ENCODE peak calls at places on chromosomes 3 and 15, in four cellular contexts. One of them, this sample, is unnamed.

GRCh38 chr15:62250978-62251377 is 85.9 kb upstream of the C2CD4B start:
- DNase-seq in AG04450: no peak
- DNase-seq in mesendoderm: no peak
- DNase-seq in left ventricle myocardium inferior: no peak
- DNase-seq in this sample: no peak

GRCh38 chr15:67700023-67700422 is 125.3 kb upstream of the SKOR1 start:
- DNase-seq in AG04450: no peak
- DNase-seq in mesendoderm: no peak
- DNase-seq in left ventricle myocardium inferior: no peak
- DNase-seq in this sample: no peak

GRCh38 chr15:82611348-82611747 is 35.8 kb downstream of the CPEB1 start:
- DNase-seq in AG04450: no peak
- DNase-seq in mesendoderm: no peak
- DNase-seq in left ventricle myocardium inferior: no peak
- DNase-seq in this sample: no peak

GRCh38 chr15:80982839-80983238 is 6.8 kb downstream of the MESD start:
- DNase-seq in AG04450: no peak
- DNase-seq in mesendoderm: no peak
- DNase-seq in left ventricle myocardium inferior: no peak
- DNase-seq in this sample: no peak

GRCh38 chr15:40244961-40245523 is 6.2 kb downstream of the PAK6 start:
- DNase-seq in AG04450: no peak
- DNase-seq in mesendoderm: peak
- DNase-seq in left ventricle myocardium inferior: no peak
- DNase-seq in this sample: no peak

GRCh38 chr15:78301813-78302212 is 2.4 kb upstream of the SKIC8 start:
- DNase-seq in AG04450: no peak
- DNase-seq in mesendoderm: no peak
- DNase-seq in left ventricle myocardium inferior: no peak
- DNase-seq in this sample: no peak

GRCh38 chr3:104519968-104520655 is 846.6 kb upstream of the ALCAM start:
- DNase-seq in AG04450: no peak
- DNase-seq in mesendoderm: peak
- DNase-seq in left ventricle myocardium inferior: no peak
- DNase-seq in this sample: no peak

GRCh38 chr15:85770014-85770721 is 24.6 kb downstream of the KLHL25 start:
- DNase-seq in AG04450: no peak
- DNase-seq in mesendoderm: peak
- DNase-seq in left ventricle myocardium inferior: no peak
- DNase-seq in this sample: no peak

GRCh38 chr3:52481819-52482521 is 13.2 kb upstream of the STAB1 start:
- DNase-seq in AG04450: no peak
- DNase-seq in mesendoderm: peak
- DNase-seq in left ventricle myocardium inferior: no peak
- DNase-seq in this sample: no peak

GRCh38 chr3:65732060-65732933 is 306.4 kb downstream of the MAGI1 start:
- DNase-seq in AG04450: peak
- DNase-seq in mesendoderm: peak
- DNase-seq in left ventricle myocardium inferior: no peak
- DNase-seq in this sample: peak

GRCh38 chr3:134323966-134324962 is 50.0 kb downstream of the AMOTL2 start:
- DNase-seq in AG04450: no peak
- DNase-seq in mesendoderm: no peak
- DNase-seq in left ventricle myocardium inferior: no peak
- DNase-seq in this sample: no peak

GRCh38 chr3:190533511-190534282 is 19.8 kb downstream of the IL1RAP start:
- DNase-seq in AG04450: peak
- DNase-seq in mesendoderm: no peak
- DNase-seq in left ventricle myocardium inferior: peak
- DNase-seq in this sample: peak

GRCh38 chr3:50237133-50237651 is 1.2 kb downstream of the GNAI2 start:
- DNase-seq in AG04450: no peak
- DNase-seq in mesendoderm: peak
- DNase-seq in left ventricle myocardium inferior: no peak
- DNase-seq in this sample: no peak

GRCh38 chr15:56894601-56895000 is 23.8 kb upstream of the TCF12 start:
- DNase-seq in AG04450: no peak
- DNase-seq in mesendoderm: no peak
- DNase-seq in left ventricle myocardium inferior: no peak
- DNase-seq in this sample: no peak

GRCh38 chr3:28836199-28836598 is 444.7 kb upstream of the RBMS3 start:
- DNase-seq in AG04450: no peak
- DNase-seq in mesendoderm: peak
- DNase-seq in left ventricle myocardium inferior: no peak
- DNase-seq in this sample: no peak

GRCh38 chr3:42501321-42501680 is 1.1 kb upstream of the VIPR1 start:
- DNase-seq in AG04450: no peak
- DNase-seq in mesendoderm: peak
- DNase-seq in left ventricle myocardium inferior: no peak
- DNase-seq in this sample: no peak

GRCh38 chr15:71743861-71744382 is 66.4 kb upstream of the NR2E3 start:
- DNase-seq in AG04450: no peak
- DNase-seq in mesendoderm: peak
- DNase-seq in left ventricle myocardium inferior: no peak
- DNase-seq in this sample: peak

GRCh38 chr3:195448205-195448875 is 5.5 kb upstream of the ACAP2 start:
- DNase-seq in AG04450: no peak
- DNase-seq in mesendoderm: peak
- DNase-seq in left ventricle myocardium inferior: no peak
- DNase-seq in this sample: no peak

GRCh38 chr15:40594429-40594836 is 384 bp downstream of the KNL1 start:
- DNase-seq in AG04450: no peak
- DNase-seq in mesendoderm: no peak
- DNase-seq in left ventricle myocardium inferior: peak
- DNase-seq in this sample: peak

GRCh38 chr3:152259480-152259879 is 9.2 kb upstream of the MBNL1 start:
- DNase-seq in AG04450: no peak
- DNase-seq in mesendoderm: no peak
- DNase-seq in left ventricle myocardium inferior: no peak
- DNase-seq in this sample: no peak

GRCh38 chr3:152258448-152259302 is 10.1 kb upstream of the MBNL1 start:
- DNase-seq in AG04450: peak
- DNase-seq in mesendoderm: no peak
- DNase-seq in left ventricle myocardium inferior: peak
- DNase-seq in this sample: peak

GRCh38 chr3:152257246-152258074 is 11.3 kb upstream of the MBNL1 start:
- DNase-seq in AG04450: no peak
- DNase-seq in mesendoderm: no peak
- DNase-seq in left ventricle myocardium inferior: no peak
- DNase-seq in this sample: no peak

GRCh38 chr3:152255290-152255689 is 13.4 kb upstream of the MBNL1 start:
- DNase-seq in AG04450: no peak
- DNase-seq in mesendoderm: no peak
- DNase-seq in left ventricle myocardium inferior: no peak
- DNase-seq in this sample: no peak

GRCh38 chr3:152256829-152257228 is 11.9 kb upstream of the MBNL1 start:
- DNase-seq in AG04450: no peak
- DNase-seq in mesendoderm: no peak
- DNase-seq in left ventricle myocardium inferior: no peak
- DNase-seq in this sample: no peak
- H3K27ac ChIP-seq in AG04450: no peak
- H3K27ac ChIP-seq in mesendoderm: no peak
- H3K27ac ChIP-seq in left ventricle myocardium inferior: no peak
- H3K27ac ChIP-seq in this sample: no peak

GRCh38 chr3:12400795-12401194 is 83.5 kb upstream of the TSEN2 start:
- DNase-seq in AG04450: peak
- DNase-seq in mesendoderm: no peak
- DNase-seq in left ventricle myocardium inferior: no peak
- DNase-seq in this sample: no peak

GRCh38 chr3:12401208-12401607 is 83.1 kb upstream of the TSEN2 start:
- DNase-seq in AG04450: no peak
- DNase-seq in mesendoderm: no peak
- DNase-seq in left ventricle myocardium inferior: no peak
- DNase-seq in this sample: no peak

GRCh38 chr3:12408984-12409383 is 75.3 kb upstream of the TSEN2 start:
- DNase-seq in AG04450: no peak
- DNase-seq in mesendoderm: no peak
- DNase-seq in left ventricle myocardium inferior: no peak
- DNase-seq in this sample: no peak

GRCh38 chr3:12409625-12410596 is 74.4 kb upstream of the TSEN2 start:
- DNase-seq in AG04450: no peak
- DNase-seq in mesendoderm: no peak
- DNase-seq in left ventricle myocardium inferior: no peak
- DNase-seq in this sample: no peak

DNA sequence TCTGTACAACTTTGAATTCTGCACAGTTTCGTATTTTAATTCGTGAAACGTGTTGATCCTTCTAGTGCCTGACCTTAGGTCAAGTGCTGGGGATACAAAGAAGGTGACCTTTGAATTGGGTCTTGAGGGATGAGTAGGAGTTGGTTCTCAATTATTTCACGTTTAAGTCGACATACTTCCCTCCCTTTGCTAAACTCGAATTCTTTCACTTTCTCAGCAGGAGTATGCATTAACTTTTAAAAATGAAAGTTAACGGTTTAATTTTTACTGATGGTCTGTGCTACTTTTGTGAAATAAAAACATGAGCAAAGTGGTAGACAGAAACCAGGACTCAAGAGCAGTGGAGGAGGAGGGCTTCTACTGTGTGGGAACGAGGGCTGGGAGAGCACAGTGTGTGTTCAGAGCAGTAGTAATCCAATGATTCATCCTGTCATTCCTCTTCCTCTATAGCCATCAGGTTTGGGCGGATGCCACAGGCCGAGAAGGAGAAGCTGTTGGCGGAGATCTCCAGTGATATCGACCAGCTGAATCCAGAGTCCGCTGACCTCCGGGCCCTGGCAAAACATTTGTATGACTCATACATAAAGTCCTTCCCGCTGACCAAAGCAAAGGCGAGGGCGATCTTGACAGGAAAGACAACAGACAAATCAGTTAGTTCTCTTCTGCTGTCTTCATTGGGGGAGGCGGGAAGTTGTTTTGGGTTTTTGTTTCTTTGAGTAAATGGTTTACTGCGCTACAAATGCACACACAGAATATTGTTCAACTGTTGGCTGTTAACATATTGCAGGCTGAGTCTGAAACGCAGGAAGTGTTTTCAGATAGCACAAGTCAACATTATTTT is 78.6 kb upstream of the TSEN2 start:
- DNase-seq in AG04450: peak
- DNase-seq in mesendoderm: peak
- DNase-seq in left ventricle myocardium inferior: peak
- DNase-seq in this sample: peak
- H3K27ac ChIP-seq in AG04450: peak
- H3K27ac ChIP-seq in mesendoderm: no peak
- H3K27ac ChIP-seq in left ventricle myocardium inferior: peak
- H3K27ac ChIP-seq in this sample: no peak

GRCh38 chr3:151877269-151877668 is 3.8 kb downstream of the SUCNR1 start:
- DNase-seq in AG04450: no peak
- DNase-seq in mesendoderm: no peak
- DNase-seq in left ventricle myocardium inferior: no peak
- DNase-seq in this sample: no peak

GRCh38 chr3:151880326-151880725 is 6.9 kb downstream of the SUCNR1 start:
- DNase-seq in AG04450: no peak
- DNase-seq in mesendoderm: no peak
- DNase-seq in left ventricle myocardium inferior: no peak
- DNase-seq in this sample: no peak

GRCh38 chr3:151879684-151880282 is 6.3 kb downstream of the SUCNR1 start:
- DNase-seq in AG04450: no peak
- DNase-seq in mesendoderm: no peak
- DNase-seq in left ventricle myocardium inferior: no peak
- DNase-seq in this sample: no peak

GRCh38 chr3:151878445-151878844 is 5.0 kb downstream of the SUCNR1 start:
- DNase-seq in AG04450: no peak
- DNase-seq in mesendoderm: no peak
- DNase-seq in left ventricle myocardium inferior: no peak
- DNase-seq in this sample: no peak

DNA sequence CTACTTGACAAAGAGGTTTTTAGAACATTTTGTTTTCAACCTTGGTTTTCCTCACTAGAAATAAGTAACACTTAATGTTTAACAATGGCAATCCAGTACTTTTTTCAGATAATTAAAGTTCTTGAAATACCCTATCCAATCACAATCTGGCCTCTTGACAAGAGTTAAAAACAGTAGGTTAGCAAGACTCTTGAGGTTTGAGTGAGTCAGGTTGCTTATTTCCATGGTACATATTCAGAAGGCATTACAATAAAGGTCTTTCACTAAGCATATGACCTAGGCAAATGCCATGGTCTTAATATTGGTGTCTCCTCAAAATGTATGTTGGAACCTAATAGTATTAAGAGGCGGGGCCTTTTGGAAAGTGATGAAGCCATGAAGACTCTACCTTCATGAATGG is 5.6 kb downstream of the SUCNR1 start:
- DNase-seq in AG04450: no peak
- DNase-seq in mesendoderm: no peak
- DNase-seq in left ventricle myocardium inferior: no peak
- DNase-seq in this sample: no peak
- H3K27ac ChIP-seq in AG04450: no peak
- H3K27ac ChIP-seq in mesendoderm: no peak
- H3K27ac ChIP-seq in left ventricle myocardium inferior: no peak
- H3K27ac ChIP-seq in this sample: no peak

DNA sequence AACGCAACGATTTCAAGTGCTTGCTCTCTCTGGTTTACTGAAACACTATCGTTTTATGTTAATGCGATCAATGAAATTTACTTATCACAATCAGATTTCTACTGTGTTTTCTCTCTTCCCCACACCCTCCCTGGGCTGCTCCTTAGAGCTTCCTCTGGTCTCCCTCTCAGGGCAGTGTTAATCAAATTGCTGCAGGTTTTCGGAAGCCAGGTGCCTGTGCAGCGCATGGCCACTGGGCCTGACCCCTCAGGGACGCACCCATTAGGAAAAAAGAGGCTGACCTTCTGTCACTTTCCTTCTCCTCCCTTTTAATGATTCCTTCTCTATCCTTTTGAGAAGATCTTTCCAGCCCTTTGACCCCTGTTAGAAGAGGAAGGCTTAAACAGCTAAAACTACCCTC is 134.5 kb upstream of the ONECUT1 start:
- DNase-seq in AG04450: no peak
- DNase-seq in mesendoderm: no peak
- DNase-seq in left ventricle myocardium inferior: no peak
- DNase-seq in this sample: no peak
- H3K27ac ChIP-seq in AG04450: no peak
- H3K27ac ChIP-seq in mesendoderm: no peak
- H3K27ac ChIP-seq in left ventricle myocardium inferior: no peak
- H3K27ac ChIP-seq in this sample: no peak

DNA sequence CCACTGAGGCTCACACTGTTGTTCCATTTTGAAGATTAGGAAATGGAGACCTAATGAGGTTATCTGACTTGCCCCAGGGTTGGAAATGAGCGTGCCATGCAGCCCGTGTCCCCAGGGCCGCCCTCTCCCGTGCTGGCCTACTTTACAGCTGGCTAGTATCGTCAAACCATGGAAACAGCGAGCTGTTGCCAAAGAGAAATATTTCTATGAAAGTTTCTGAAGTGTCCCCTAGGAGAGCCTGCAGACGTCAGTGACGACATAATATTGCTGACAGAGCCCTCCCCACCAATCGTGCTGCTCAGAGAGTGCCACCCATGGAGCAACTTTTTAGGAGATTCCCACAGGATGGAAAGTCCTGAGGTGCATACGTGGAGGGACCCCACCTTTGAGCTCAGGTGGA is 11.2 kb upstream of the FAM174B start:
- DNase-seq in AG04450: no peak
- DNase-seq in mesendoderm: no peak
- DNase-seq in left ventricle myocardium inferior: peak
- DNase-seq in this sample: no peak
- H3K27ac ChIP-seq in AG04450: no peak
- H3K27ac ChIP-seq in mesendoderm: no peak
- H3K27ac ChIP-seq in left ventricle myocardium inferior: peak
- H3K27ac ChIP-seq in this sample: no peak

This sample was measured in RWPE1.